ENCODE peak calls at places on chromosomes 4 and X, in seven cellular contexts. I is mammary epithelial cell, O is fibroblast of lung, B is GM23248, U is HCT116, V is PC-9, N is K562. X is an unnamed sample.

GRCh38 chr4:6277139-6277802 is 7.6 kb downstream of the WFS1 start:
- DNase-seq in I (no peak), O (no peak), B (no peak), U (no peak), V (no peak), N (no peak), X (no peak)

GRCh38 chr4:120130786-120131185 is 64.1 kb upstream of the MAD2L1 start:
- DNase-seq in I (no peak), O (no peak), B (no peak), U (no peak), V (no peak), N (no peak), X (no peak)

GRCh38 chr4:74228691-74229640 is 71.0 kb downstream of the MTHFD2L start:
- DNase-seq in I (peak), O (peak), B (peak), U (peak), V (peak), N (peak), X (peak)

GRCh38 chr4:174117445-174117844 is 166.0 kb downstream of the FBXO8 start:
- DNase-seq in I (no peak), O (no peak), B (no peak), U (no peak), V (no peak), N (no peak), X (no peak)

GRCh38 chrX:64580605-64581004 is 185.4 kb upstream of the MTMR8 start:
- DNase-seq in I (no peak), O (no peak), B (no peak), U (no peak), V (no peak), N (no peak), X (no peak)

GRCh38 chrX:109134777-109135176 is 347.1 kb downstream of the GUCY2F start:
- DNase-seq in I (no peak), O (no peak), B (no peak), U (no peak), V (no peak), N (no peak), X (no peak)

GRCh38 chrX:118614150-118614549 is 113.3 kb upstream of the IL13RA1 start:
- DNase-seq in I (no peak), O (no peak), B (no peak), U (no peak), V (no peak), N (no peak), X (no peak)

GRCh38 chrX:19094654-19095053 is 27.6 kb downstream of the ADGRG2 start:
- DNase-seq in I (no peak), O (no peak), B (no peak), U (no peak), V (no peak), N (no peak), X (no peak)

GRCh38 chrX:5242091-5242790 is 986.4 kb downstream of the NLGN4X start:
- DNase-seq in I (no peak), O (no peak), B (no peak), U (no peak), V (no peak), N (no peak), X (no peak)

GRCh38 chr4:8070751-8071718 is 87.6 kb downstream of the ABLIM2 start:
- DNase-seq in I (no peak), O (no peak), B (no peak), U (no peak), V (no peak), N (no peak), X (no peak)

GRCh38 chrX:41419082-41419481 is 28.1 kb upstream of the NYX start:
- DNase-seq in I (no peak), O (no peak), B (no peak), U (no peak), V (no peak), N (no peak), X (no peak)

GRCh38 chr4:175176710-175177109 is 258.6 kb downstream of the ADAM29 start:
- DNase-seq in I (no peak), O (no peak), B (no peak), U (no peak), V (no peak), N (no peak), X (no peak)

GRCh38 chr4:89549907-89550306 is 242.3 kb upstream of the GPRIN3 start:
- DNase-seq in I (peak), O (peak), B (peak), U (no peak), V (no peak), N (no peak), X (peak)

GRCh38 chr4:173301518-173302201 is 32.5 kb downstream of the HMGB2 start:
- DNase-seq in I (no peak), O (peak), B (peak), U (peak), V (no peak), N (peak), X (peak)

GRCh38 chr4:70734168-70734954 is 12.6 kb downstream of the RUFY3 start:
- DNase-seq in I (peak), O (peak), B (peak), U (no peak), V (no peak), N (no peak), X (peak)

GRCh38 chr4:76892601-76893000 is 5.3 kb downstream of the SOWAHB start:
- DNase-seq in I (peak), O (no peak), B (peak), U (no peak), V (peak), N (no peak), X (peak)

GRCh38 chr4:74055096-74055495 is 16.6 kb upstream of the CXCL3 start:
- DNase-seq in I (no peak), O (no peak), B (no peak), U (no peak), V (no peak), N (no peak), X (peak)

GRCh38 chr4:138111462-138112000 is 130.6 kb downstream of the SLC7A11 start:
- DNase-seq in I (peak), O (no peak), B (peak), U (peak), V (no peak), N (no peak), X (peak)

GRCh38 chr4:106264331-106264728 is 51.7 kb downstream of the TBCK start:
- DNase-seq in I (no peak), O (no peak), B (no peak), U (no peak), V (no peak), N (no peak), X (no peak)

GRCh38 chrX:24131476-24131875 is 18.1 kb upstream of the ZFX start:
- DNase-seq in I (no peak), O (no peak), B (no peak), U (no peak), V (no peak), N (no peak), X (no peak)

GRCh38 chr4:8427761-8428287 is 12.7 kb downstream of the ACOX3 start:
- DNase-seq in I (peak), O (peak), B (peak), U (no peak), V (no peak), N (no peak), X (peak)

GRCh38 chrX:64206556-64207162 is 1.2 kb upstream of the AMER1 start:
- DNase-seq in I (peak), O (peak), B (peak), U (no peak), V (peak), N (no peak), X (no peak)

GRCh38 chr4:173119818-173120217 is 48.8 kb upstream of the GALNT7 start:
- DNase-seq in I (peak), O (peak), B (no peak), U (no peak), V (no peak), N (no peak), X (peak)

GRCh38 chr4:56874166-56874565 is 33.5 kb upstream of the REST start:
- DNase-seq in I (no peak), O (no peak), B (no peak), U (no peak), V (no peak), N (no peak), X (peak)

GRCh38 chr4:39469429-39470077 is 10.7 kb downstream of the LIAS start:
- DNase-seq in I (peak), O (peak), B (peak), U (peak), V (peak), N (peak), X (peak)

DNA sequence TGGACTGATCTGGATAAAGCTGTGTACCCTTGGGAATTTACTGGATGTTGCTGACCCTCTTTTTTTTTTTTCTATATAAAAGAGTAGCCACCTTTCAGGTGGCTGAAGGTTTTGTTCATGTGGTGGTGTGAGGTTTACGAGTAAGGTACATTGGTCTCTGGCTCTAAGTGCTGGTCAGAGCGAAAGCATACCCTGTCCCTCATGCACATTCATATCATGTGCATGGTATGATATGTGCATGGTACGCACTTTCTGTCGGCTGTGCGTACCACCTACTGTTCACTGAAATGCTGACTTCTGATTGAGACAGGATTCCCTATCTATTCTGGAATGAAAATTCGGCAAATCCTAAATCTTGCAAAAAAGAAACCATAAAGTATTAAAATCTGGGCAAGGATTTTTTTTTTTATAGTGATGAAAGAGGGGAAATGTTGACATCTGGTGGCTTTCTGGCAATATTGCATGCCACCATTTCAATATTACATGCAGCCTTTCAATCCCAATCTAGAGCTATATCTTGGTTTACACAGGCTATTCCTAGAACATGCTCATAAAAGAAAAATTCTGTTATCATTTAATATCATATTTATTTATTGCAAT is 32.8 kb downstream of the FAM149A start:
- DNase-seq in I (no peak), O (peak), B (peak), U (peak), V (no peak), N (peak), X (peak)
- H3K27ac ChIP-seq in I (no peak), O (no peak), B (no peak), U (no peak), V (no peak), N (no peak), X (no peak)

GRCh38 chr4:37893164-37893563 is 2.3 kb downstream of the TBC1D1 start:
- DNase-seq in I (no peak), O (no peak), B (no peak), U (no peak), V (no peak), N (no peak), X (no peak)

GRCh38 chr4:37892641-37893040 is 1.8 kb downstream of the TBC1D1 start:
- DNase-seq in I (no peak), O (no peak), B (no peak), U (no peak), V (no peak), N (no peak), X (no peak)

GRCh38 chr4:37891221-37892159 is 606 bp downstream of the TBC1D1 start:
- DNase-seq in I (peak), O (peak), B (peak), U (no peak), V (no peak), N (no peak), X (no peak)

GRCh38 chr4:37890501-37891220 is at the start of gene TBC1D1:
- DNase-seq in I (peak), O (no peak), B (peak), U (no peak), V (no peak), N (no peak), X (peak)

GRCh38 chr4:37889849-37890500 is 909 bp upstream of the TBC1D1 start:
- DNase-seq in I (no peak), O (no peak), B (peak), U (no peak), V (no peak), N (no peak), X (no peak)
- TF ChIP-seq EZH2 in I (peak), O (peak), B (peak), U (no peak), V (no peak), N (no peak), X (no peak)

GRCh38 chr4:44804301-44804700 is 77.9 kb upstream of the GNPDA2 start:
- DNase-seq in I (no peak), O (no peak), B (no peak), U (no peak), V (no peak), N (no peak), X (no peak)

GRCh38 chr4:44801384-44801783 is 75.0 kb upstream of the GNPDA2 start:
- DNase-seq in I (no peak), O (no peak), B (no peak), U (no peak), V (no peak), N (no peak), X (no peak)

DNA sequence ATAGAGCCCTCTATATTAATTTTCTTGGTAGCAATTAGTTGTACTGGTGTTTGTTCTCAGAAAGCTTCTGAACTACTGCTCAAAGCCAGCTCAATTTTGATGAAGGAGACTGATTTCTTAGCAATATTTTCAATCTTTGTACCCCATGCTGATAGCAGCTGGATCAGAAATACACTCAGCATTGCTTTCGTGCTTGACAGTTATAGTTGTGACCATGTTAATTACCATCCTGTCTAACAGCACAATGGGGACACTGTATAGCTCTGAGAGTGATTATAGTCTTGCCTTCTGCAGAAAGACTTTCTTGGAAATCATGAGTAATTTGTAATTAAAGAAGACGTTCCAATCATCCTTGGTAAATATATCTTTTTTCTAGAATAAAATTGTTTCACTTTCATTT is 79.7 kb upstream of the GNPDA2 start:
- DNase-seq in I (no peak), O (no peak), B (no peak), U (no peak), V (no peak), N (no peak), X (no peak)
- H3K27ac ChIP-seq in I (no peak), O (no peak), B (no peak), U (no peak), V (no peak), N (no peak), X (no peak)

GRCh38 chrX:123745511-123745910 is 12.7 kb upstream of the THOC2 start:
- DNase-seq in I (no peak), O (no peak), B (no peak), U (no peak), V (no peak), N (no peak), X (no peak)
- TF ChIP-seq EZH2 in I (no peak), O (no peak), B (no peak), U (no peak), V (no peak), N (no peak), X (no peak)

GRCh38 chrX:107675823-107676555 is 47.7 kb downstream of the PRPS1 start:
- DNase-seq in I (peak), O (peak), B (peak), U (no peak), V (peak), N (no peak), X (no peak)
- H3K27ac ChIP-seq in I (peak), O (peak), B (peak), U (peak), V (peak), N (peak), X (peak)